ENCODE peak calls at places on chromosomes 6 and 20, in nine cellular contexts. J, D, V, O, E, Y, S, W and A are unnamed samples.

GRCh38 chr20:13302647-13303425 is 81.8 kb downstream of the ISM1 start:
- DNase-seq in V (peak), W (no peak), S (peak), J (peak), E (peak), Y (peak), O (no peak), D (peak), A (no peak)

GRCh38 chr6:24504642-24505586 is 10.1 kb downstream of the ALDH5A1 start:
- DNase-seq in D (peak), J (no peak), E (no peak), W (no peak), S (no peak), V (peak), O (peak), Y (no peak), A (no peak)

GRCh38 chr20:41769650-41770049 is 151.5 kb upstream of the CHD6 start:
- DNase-seq in D (no peak), J (no peak), S (no peak), Y (no peak), E (no peak), W (no peak), V (no peak), O (no peak), A (no peak)

GRCh38 chr20:49775229-49775693 is 37.4 kb upstream of the SLC9A8 start:
- DNase-seq in D (peak), V (peak), E (no peak), O (no peak), S (peak), Y (peak), J (peak), W (no peak), A (peak)

GRCh38 chr6:157385482-157385881 is 4.5 kb downstream of the ZDHHC14 start:
- DNase-seq in Y (no peak), J (no peak), S (no peak), D (no peak), V (no peak), O (no peak), W (no peak), E (no peak), A (no peak)

GRCh38 chr6:109336221-109336955 is 45.9 kb downstream of the CD164 start:
- DNase-seq in W (no peak), J (peak), D (peak), Y (peak), S (no peak), O (peak), V (peak), E (no peak), A (no peak)

GRCh38 chr6:51342393-51342792 is 523.7 kb downstream of the TFAP2B start:
- DNase-seq in Y (no peak), J (no peak), E (no peak), O (no peak), D (no peak), V (no peak), S (no peak), W (no peak), A (no peak)

GRCh38 chr6:146931214-146931613 is 273.0 kb upstream of the STXBP5 start:
- DNase-seq in E (peak), S (no peak), J (no peak), O (no peak), W (no peak), V (no peak), Y (peak), D (no peak), A (no peak)

GRCh38 chr6:116410945-116411623 is 40.3 kb downstream of the DSE start:
- DNase-seq in W (no peak), D (peak), J (peak), V (no peak), Y (peak), E (peak), S (no peak), O (no peak), A (no peak)

GRCh38 chr6:162184465-162184864 is 543.1 kb downstream of the PRKN start:
- DNase-seq in Y (no peak), W (no peak), J (no peak), S (no peak), O (no peak), V (no peak), D (no peak), E (no peak), A (peak)

GRCh38 chr6:148508401-148509151 is 165.9 kb downstream of the SASH1 start:
- DNase-seq in W (no peak), S (no peak), Y (no peak), O (no peak), J (peak), V (no peak), D (no peak), E (peak), A (no peak)

GRCh38 chr6:82902290-82902689 is 163.4 kb downstream of the UBE3D start:
- DNase-seq in O (no peak), W (no peak), J (no peak), D (no peak), Y (no peak), V (no peak), S (no peak), E (no peak), A (no peak)
- TF ChIP-seq CTCF in O (no peak), W (no peak), J (no peak), D (no peak), Y (no peak), V (no peak), S (no peak), E (no peak), A (no peak)

GRCh38 chr6:154510144-154510905 is at the start of gene CNKSR3:
- DNase-seq in J (peak), E (peak), S (peak), W (no peak), V (peak), D (peak), Y (peak), O (peak), A (no peak)
- TF ChIP-seq CTCF in J (no peak), E (no peak), S (no peak), W (no peak), V (no peak), D (no peak), Y (no peak), O (no peak), A (no peak)

GRCh38 chr6:133291671-133292070 is 50.5 kb downstream of the EYA4 start:
- DNase-seq in V (no peak), E (no peak), D (no peak), Y (no peak), J (peak), S (no peak), W (no peak), O (no peak), A (no peak)

GRCh38 chr6:133290926-133291325 is 49.8 kb downstream of the EYA4 start:
- DNase-seq in J (no peak), Y (no peak), W (no peak), D (no peak), E (no peak), O (no peak), S (no peak), V (no peak), A (no peak)

GRCh38 chr6:133288662-133289061 is 47.5 kb downstream of the EYA4 start:
- DNase-seq in V (no peak), J (no peak), D (no peak), O (no peak), Y (no peak), S (no peak), E (no peak), W (no peak), A (no peak)

GRCh38 chr6:133289733-133290306 is 48.7 kb downstream of the EYA4 start:
- DNase-seq in O (no peak), J (no peak), D (no peak), S (no peak), E (no peak), V (no peak), W (no peak), Y (no peak), A (no peak)

GRCh38 chr6:133286765-133287164 is 45.6 kb downstream of the EYA4 start:
- DNase-seq in E (no peak), D (peak), W (no peak), O (no peak), S (peak), Y (peak), J (peak), V (no peak), A (no peak)
- TF ChIP-seq CTCF in E (peak), D (peak), W (no peak), O (no peak), S (peak), Y (peak), J (peak), V (no peak), A (no peak)

GRCh38 chr20:39397646-39398045 is 435.5 kb downstream of the DHX35 start:
- DNase-seq in D (no peak), J (no peak), V (no peak), W (no peak), Y (no peak), O (no peak), E (no peak), S (no peak), A (no peak)

GRCh38 chr20:39399463-39399862 is 437.3 kb downstream of the DHX35 start:
- DNase-seq in J (no peak), O (no peak), D (no peak), V (no peak), S (no peak), W (no peak), Y (no peak), E (no peak), A (no peak)

GRCh38 chr20:39395478-39396291 is 433.5 kb downstream of the DHX35 start:
- DNase-seq in V (no peak), D (no peak), J (no peak), E (no peak), O (no peak), W (no peak), Y (no peak), S (no peak), A (no peak)

GRCh38 chr20:39394461-39394860 is 432.3 kb downstream of the DHX35 start:
- DNase-seq in J (no peak), E (no peak), O (no peak), D (no peak), V (no peak), W (no peak), Y (no peak), S (no peak), A (no peak)

GRCh38 chr20:39398656-39399055 is 436.5 kb downstream of the DHX35 start:
- DNase-seq in J (no peak), S (no peak), E (no peak), D (no peak), O (no peak), V (no peak), Y (no peak), W (no peak), A (no peak)
- TF ChIP-seq CTCF in J (no peak), S (no peak), E (no peak), D (no peak), O (no peak), V (no peak), Y (no peak), W (no peak), A (no peak)

DNA sequence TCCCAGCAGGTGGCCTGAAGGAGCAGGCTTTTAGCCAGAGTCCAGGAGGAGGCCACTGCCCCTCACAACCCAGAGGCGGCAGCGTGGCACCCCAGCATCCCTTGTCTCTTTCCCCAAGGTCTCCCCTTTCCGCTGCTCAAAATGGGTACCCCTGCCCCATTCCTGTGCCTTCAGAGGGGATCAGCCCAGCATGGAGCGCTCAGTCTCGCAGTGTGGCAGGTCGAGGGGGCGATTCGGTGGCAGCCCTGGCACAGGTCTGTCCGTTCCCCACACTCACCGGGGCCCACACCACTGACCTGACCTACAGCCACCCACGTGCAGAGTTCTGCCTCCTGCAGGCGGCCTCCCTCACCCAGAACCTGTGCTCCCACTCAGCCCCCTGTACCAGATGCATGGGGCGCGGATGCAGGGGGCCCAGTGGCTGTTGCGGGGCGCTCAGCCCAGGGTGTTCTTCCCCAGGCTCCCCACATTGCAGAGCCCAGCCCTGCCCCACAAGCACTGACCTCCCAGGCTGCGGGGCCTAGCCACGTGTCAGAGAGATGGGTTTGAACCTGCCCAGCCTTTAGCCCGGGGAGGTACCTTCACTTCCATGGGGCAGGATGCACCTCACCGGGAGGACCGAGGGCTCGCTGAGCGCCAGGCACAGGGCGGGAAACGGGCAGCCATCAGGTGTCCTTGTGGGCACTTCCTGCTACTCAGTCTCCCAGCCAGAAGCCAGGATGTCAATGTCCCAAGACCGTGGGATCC is 41.8 kb downstream of the DSTN start:
- DNase-seq in V (peak), E (peak), Y (peak), S (no peak), W (no peak), J (no peak), D (peak), O (no peak), A (no peak)
- TF ChIP-seq CTCF in V (peak), E (peak), Y (no peak), S (peak), W (no peak), J (peak), D (peak), O (no peak), A (peak)

GRCh38 chr6:2209226-2209809 is 36.1 kb downstream of the GMDS start:
- DNase-seq in S (peak), E (no peak), D (peak), Y (peak), W (no peak), O (peak), J (peak), V (peak), A (no peak)
- TF ChIP-seq CTCF in S (peak), E (peak), D (peak), Y (peak), W (no peak), O (peak), J (peak), V (peak), A (peak)

GRCh38 chr6:8707956-8708772 is 272.8 kb upstream of the SLC35B3 start:
- DNase-seq in J (peak), O (peak), E (peak), S (no peak), Y (peak), V (peak), D (peak), W (no peak), A (no peak)
- TF ChIP-seq CTCF in J (no peak), O (peak), E (peak), S (no peak), Y (peak), V (peak), D (peak), W (no peak), A (peak)

DNA sequence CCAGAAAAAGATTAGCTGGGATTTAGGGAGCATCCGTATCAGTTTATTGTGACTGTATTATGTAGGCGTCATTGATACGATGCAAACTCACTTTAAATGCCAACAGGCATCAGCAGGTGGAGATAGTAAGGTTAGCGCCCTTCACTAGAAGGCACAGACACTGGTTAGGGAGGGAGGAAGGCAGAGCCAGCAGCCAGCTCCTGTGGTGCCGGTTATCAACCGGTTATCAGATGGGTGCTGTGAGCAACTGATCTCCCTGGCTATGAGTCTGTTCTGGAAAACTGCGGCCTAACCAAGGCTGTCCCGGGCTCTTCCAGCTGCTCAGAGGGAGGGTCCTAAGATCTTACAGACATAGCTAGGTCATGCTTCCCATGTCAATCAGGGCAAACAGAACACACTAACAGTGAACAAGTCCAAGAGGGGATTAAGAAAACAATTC is 47.5 kb upstream of the CD93 start:
- DNase-seq in V (no peak), J (no peak), S (no peak), D (no peak), E (no peak), Y (no peak), O (no peak), W (no peak), A (peak)
- TF ChIP-seq CTCF in V (no peak), J (no peak), S (no peak), D (no peak), E (no peak), Y (no peak), O (no peak), W (no peak), A (no peak)

GRCh38 chr6:4021862-4022715 is 56.8 kb downstream of the FAM217A start:
- DNase-seq in E (peak), W (no peak), O (no peak), S (no peak), J (peak), D (no peak), V (no peak), Y (peak), A (no peak)

GRCh38 chr6:4018194-4019111 is 60.5 kb downstream of the FAM217A start:
- DNase-seq in Y (peak), E (peak), J (peak), V (peak), S (peak), W (peak), D (peak), O (peak), A (peak)

GRCh38 chr6:4023240-4023639 is 55.7 kb downstream of the FAM217A start:
- DNase-seq in W (no peak), D (no peak), V (no peak), Y (no peak), O (no peak), S (no peak), E (no peak), J (no peak), A (no peak)

GRCh38 chr6:4021133-4021861 is 57.6 kb downstream of the FAM217A start:
- DNase-seq in E (peak), O (peak), Y (peak), D (peak), W (peak), J (peak), V (peak), S (peak), A (peak)

GRCh38 chr6:4020822-4021132 is 58.2 kb downstream of the FAM217A start:
- DNase-seq in O (no peak), W (no peak), V (no peak), Y (no peak), S (no peak), D (no peak), E (no peak), J (no peak), A (no peak)
- TF ChIP-seq CTCF in O (no peak), W (no peak), V (no peak), Y (no peak), S (no peak), D (no peak), E (no peak), J (no peak), A (no peak)